ENCODE peak calls at places on chromosomes 6 and 20, in nine cellular contexts. One of them, this sample, is unnamed.

GRCh38 chr6:81093046-81093445 is 659.4 kb downstream of the TENT5A start:
- DNase-seq in right lobe of liver: no peak
- DNase-seq in GM13976: no peak
- DNase-seq in NAMALWA: no peak
- DNase-seq in H1: no peak
- DNase-seq in T follicular helper cell: no peak
- DNase-seq in omental fat pad: no peak
- DNase-seq in anterior cingulate cortex: no peak
- DNase-seq in activated naive CD4-positive, alpha-beta T cell treated with Interleukin-2 at 50 U/mL for 16 hours: no peak
- DNase-seq in this sample: no peak

GRCh38 chr20:13494019-13494418 is 144.7 kb downstream of the TASP1 start:
- DNase-seq in T follicular helper cell: no peak
- DNase-seq in omental fat pad: no peak
- DNase-seq in GM13976: no peak
- DNase-seq in right lobe of liver: no peak
- DNase-seq in anterior cingulate cortex: no peak
- DNase-seq in H1: no peak
- DNase-seq in NAMALWA: no peak
- DNase-seq in activated naive CD4-positive, alpha-beta T cell treated with Interleukin-2 at 50 U/mL for 16 hours: no peak
- DNase-seq in this sample: no peak

GRCh38 chr6:77040566-77041195 is 422.6 kb downstream of the HTR1B start:
- DNase-seq in activated naive CD4-positive, alpha-beta T cell treated with Interleukin-2 at 50 U/mL for 16 hours: no peak
- DNase-seq in anterior cingulate cortex: no peak
- DNase-seq in omental fat pad: no peak
- DNase-seq in H1: no peak
- DNase-seq in GM13976: no peak
- DNase-seq in T follicular helper cell: no peak
- DNase-seq in right lobe of liver: no peak
- DNase-seq in NAMALWA: no peak
- DNase-seq in this sample: no peak

GRCh38 chr6:119598883-119599282 is 249.3 kb upstream of the MAN1A1 start:
- DNase-seq in activated naive CD4-positive, alpha-beta T cell treated with Interleukin-2 at 50 U/mL for 16 hours: no peak
- DNase-seq in GM13976: no peak
- DNase-seq in T follicular helper cell: no peak
- DNase-seq in right lobe of liver: no peak
- DNase-seq in omental fat pad: no peak
- DNase-seq in NAMALWA: no peak
- DNase-seq in H1: no peak
- DNase-seq in anterior cingulate cortex: no peak
- DNase-seq in this sample: no peak

GRCh38 chr6:31175961-31176360 is 5.5 kb upstream of the POU5F1 start:
- DNase-seq in H1: no peak
- DNase-seq in right lobe of liver: no peak
- DNase-seq in GM13976: no peak
- DNase-seq in omental fat pad: no peak
- DNase-seq in T follicular helper cell: no peak
- DNase-seq in activated naive CD4-positive, alpha-beta T cell treated with Interleukin-2 at 50 U/mL for 16 hours: no peak
- DNase-seq in NAMALWA: no peak
- DNase-seq in anterior cingulate cortex: no peak
- DNase-seq in this sample: no peak

GRCh38 chr6:135314543-135314942 is 133.4 kb downstream of the MYB start:
- DNase-seq in omental fat pad: no peak
- DNase-seq in activated naive CD4-positive, alpha-beta T cell treated with Interleukin-2 at 50 U/mL for 16 hours: no peak
- DNase-seq in right lobe of liver: no peak
- DNase-seq in H1: no peak
- DNase-seq in T follicular helper cell: no peak
- DNase-seq in anterior cingulate cortex: no peak
- DNase-seq in GM13976: no peak
- DNase-seq in NAMALWA: peak
- DNase-seq in this sample: no peak

GRCh38 chr6:83868639-83869038 is 9.2 kb downstream of the CYB5R4 start:
- DNase-seq in right lobe of liver: no peak
- DNase-seq in GM13976: no peak
- DNase-seq in NAMALWA: no peak
- DNase-seq in anterior cingulate cortex: no peak
- DNase-seq in activated naive CD4-positive, alpha-beta T cell treated with Interleukin-2 at 50 U/mL for 16 hours: no peak
- DNase-seq in T follicular helper cell: no peak
- DNase-seq in H1: no peak
- DNase-seq in omental fat pad: no peak
- DNase-seq in this sample: no peak

GRCh38 chr6:11785953-11786579 is 7.5 kb upstream of the ADTRP start:
- DNase-seq in right lobe of liver: no peak
- DNase-seq in activated naive CD4-positive, alpha-beta T cell treated with Interleukin-2 at 50 U/mL for 16 hours: peak
- DNase-seq in omental fat pad: no peak
- DNase-seq in NAMALWA: no peak
- DNase-seq in T follicular helper cell: peak
- DNase-seq in GM13976: peak
- DNase-seq in H1: no peak
- DNase-seq in anterior cingulate cortex: no peak
- DNase-seq in this sample: no peak

GRCh38 chr6:30839666-30840065 is 44.7 kb upstream of the DDR1 start:
- DNase-seq in activated naive CD4-positive, alpha-beta T cell treated with Interleukin-2 at 50 U/mL for 16 hours: no peak
- DNase-seq in NAMALWA: no peak
- DNase-seq in right lobe of liver: no peak
- DNase-seq in H1: no peak
- DNase-seq in anterior cingulate cortex: no peak
- DNase-seq in T follicular helper cell: no peak
- DNase-seq in omental fat pad: no peak
- DNase-seq in GM13976: no peak
- DNase-seq in this sample: no peak

GRCh38 chr20:60203451-60203850 is 245.2 kb downstream of the CDH26 start:
- DNase-seq in omental fat pad: no peak
- DNase-seq in H1: no peak
- DNase-seq in activated naive CD4-positive, alpha-beta T cell treated with Interleukin-2 at 50 U/mL for 16 hours: no peak
- DNase-seq in GM13976: no peak
- DNase-seq in right lobe of liver: no peak
- DNase-seq in NAMALWA: no peak
- DNase-seq in T follicular helper cell: no peak
- DNase-seq in anterior cingulate cortex: no peak
- DNase-seq in this sample: no peak

GRCh38 chr6:148438593-148438992 is 96.0 kb downstream of the SASH1 start:
- DNase-seq in H1: no peak
- DNase-seq in activated naive CD4-positive, alpha-beta T cell treated with Interleukin-2 at 50 U/mL for 16 hours: no peak
- DNase-seq in right lobe of liver: no peak
- DNase-seq in NAMALWA: no peak
- DNase-seq in T follicular helper cell: no peak
- DNase-seq in GM13976: no peak
- DNase-seq in omental fat pad: no peak
- DNase-seq in anterior cingulate cortex: no peak
- DNase-seq in this sample: no peak

GRCh38 chr6:163538331-163538730 is 123.8 kb downstream of the QKI start:
- DNase-seq in GM13976: no peak
- DNase-seq in T follicular helper cell: no peak
- DNase-seq in omental fat pad: no peak
- DNase-seq in NAMALWA: no peak
- DNase-seq in right lobe of liver: no peak
- DNase-seq in anterior cingulate cortex: no peak
- DNase-seq in H1: no peak
- DNase-seq in activated naive CD4-positive, alpha-beta T cell treated with Interleukin-2 at 50 U/mL for 16 hours: no peak
- DNase-seq in this sample: peak

GRCh38 chr6:80197474-80197873 is 91.0 kb downstream of the BCKDHB start:
- DNase-seq in activated naive CD4-positive, alpha-beta T cell treated with Interleukin-2 at 50 U/mL for 16 hours: no peak
- DNase-seq in T follicular helper cell: no peak
- DNase-seq in anterior cingulate cortex: no peak
- DNase-seq in NAMALWA: no peak
- DNase-seq in H1: no peak
- DNase-seq in GM13976: no peak
- DNase-seq in omental fat pad: no peak
- DNase-seq in right lobe of liver: peak
- DNase-seq in this sample: no peak

GRCh38 chr20:5535211-5535756 is 214.9 kb upstream of the SHLD1 start:
- DNase-seq in T follicular helper cell: no peak
- DNase-seq in H1: no peak
- DNase-seq in omental fat pad: no peak
- DNase-seq in activated naive CD4-positive, alpha-beta T cell treated with Interleukin-2 at 50 U/mL for 16 hours: no peak
- DNase-seq in GM13976: no peak
- DNase-seq in anterior cingulate cortex: no peak
- DNase-seq in NAMALWA: no peak
- DNase-seq in right lobe of liver: no peak
- DNase-seq in this sample: no peak

GRCh38 chr20:14580426-14581074 is 243.1 kb upstream of the FLRT3 start:
- DNase-seq in NAMALWA: no peak
- DNase-seq in right lobe of liver: no peak
- DNase-seq in T follicular helper cell: no peak
- DNase-seq in GM13976: no peak
- DNase-seq in activated naive CD4-positive, alpha-beta T cell treated with Interleukin-2 at 50 U/mL for 16 hours: no peak
- DNase-seq in anterior cingulate cortex: no peak
- DNase-seq in omental fat pad: no peak
- DNase-seq in H1: no peak
- DNase-seq in this sample: no peak

GRCh38 chr20:63980317-63980805 is 571 bp upstream of the PRPF6 start:
- DNase-seq in H1: no peak
- DNase-seq in T follicular helper cell: no peak
- DNase-seq in activated naive CD4-positive, alpha-beta T cell treated with Interleukin-2 at 50 U/mL for 16 hours: peak
- DNase-seq in anterior cingulate cortex: no peak
- DNase-seq in GM13976: peak
- DNase-seq in NAMALWA: no peak
- DNase-seq in omental fat pad: no peak
- DNase-seq in right lobe of liver: no peak
- DNase-seq in this sample: no peak

GRCh38 chr6:105793132-105793531 is 293.0 kb upstream of the PRDM1 start:
- DNase-seq in GM13976: no peak
- DNase-seq in omental fat pad: no peak
- DNase-seq in NAMALWA: peak
- DNase-seq in T follicular helper cell: no peak
- DNase-seq in right lobe of liver: peak
- DNase-seq in anterior cingulate cortex: no peak
- DNase-seq in activated naive CD4-positive, alpha-beta T cell treated with Interleukin-2 at 50 U/mL for 16 hours: no peak
- DNase-seq in H1: no peak
- DNase-seq in this sample: no peak

GRCh38 chr6:11772109-11772830 is 6.3 kb downstream of the ADTRP start:
- DNase-seq in anterior cingulate cortex: no peak
- DNase-seq in right lobe of liver: no peak
- DNase-seq in T follicular helper cell: no peak
- DNase-seq in GM13976: no peak
- DNase-seq in H1: no peak
- DNase-seq in activated naive CD4-positive, alpha-beta T cell treated with Interleukin-2 at 50 U/mL for 16 hours: peak
- DNase-seq in omental fat pad: no peak
- DNase-seq in NAMALWA: no peak
- DNase-seq in this sample: no peak

GRCh38 chr20:40637176-40637575 is 51.9 kb downstream of the MAFB start:
- DNase-seq in NAMALWA: no peak
- DNase-seq in right lobe of liver: peak
- DNase-seq in H1: no peak
- DNase-seq in omental fat pad: no peak
- DNase-seq in T follicular helper cell: no peak
- DNase-seq in anterior cingulate cortex: no peak
- DNase-seq in GM13976: no peak
- DNase-seq in activated naive CD4-positive, alpha-beta T cell treated with Interleukin-2 at 50 U/mL for 16 hours: no peak
- DNase-seq in this sample: no peak

GRCh38 chr20:16111132-16111852 is 462.0 kb downstream of the KIF16B start:
- DNase-seq in H1: no peak
- DNase-seq in anterior cingulate cortex: no peak
- DNase-seq in NAMALWA: no peak
- DNase-seq in activated naive CD4-positive, alpha-beta T cell treated with Interleukin-2 at 50 U/mL for 16 hours: no peak
- DNase-seq in T follicular helper cell: no peak
- DNase-seq in GM13976: no peak
- DNase-seq in omental fat pad: no peak
- DNase-seq in right lobe of liver: no peak
- DNase-seq in this sample: no peak

GRCh38 chr6:159422041-159422984 is 253.1 kb downstream of the FNDC1 start:
- DNase-seq in T follicular helper cell: no peak
- DNase-seq in omental fat pad: no peak
- DNase-seq in right lobe of liver: no peak
- DNase-seq in NAMALWA: no peak
- DNase-seq in activated naive CD4-positive, alpha-beta T cell treated with Interleukin-2 at 50 U/mL for 16 hours: no peak
- DNase-seq in anterior cingulate cortex: no peak
- DNase-seq in H1: no peak
- DNase-seq in GM13976: no peak
- DNase-seq in this sample: no peak

GRCh38 chr6:46476301-46476700 is 14.9 kb downstream of the RCAN2 start:
- DNase-seq in activated naive CD4-positive, alpha-beta T cell treated with Interleukin-2 at 50 U/mL for 16 hours: no peak
- DNase-seq in right lobe of liver: no peak
- DNase-seq in anterior cingulate cortex: no peak
- DNase-seq in NAMALWA: no peak
- DNase-seq in omental fat pad: no peak
- DNase-seq in GM13976: no peak
- DNase-seq in T follicular helper cell: no peak
- DNase-seq in H1: no peak
- DNase-seq in this sample: no peak

GRCh38 chr6:150668882-150669476 is 69.3 kb downstream of the PLEKHG1 start:
- DNase-seq in NAMALWA: no peak
- DNase-seq in omental fat pad: no peak
- DNase-seq in right lobe of liver: no peak
- DNase-seq in H1: no peak
- DNase-seq in anterior cingulate cortex: no peak
- DNase-seq in activated naive CD4-positive, alpha-beta T cell treated with Interleukin-2 at 50 U/mL for 16 hours: no peak
- DNase-seq in T follicular helper cell: no peak
- DNase-seq in GM13976: no peak
- DNase-seq in this sample: no peak

GRCh38 chr20:4820833-4821518 is 99.3 kb downstream of the PRND start:
- DNase-seq in right lobe of liver: no peak
- DNase-seq in GM13976: no peak
- DNase-seq in omental fat pad: no peak
- DNase-seq in NAMALWA: no peak
- DNase-seq in activated naive CD4-positive, alpha-beta T cell treated with Interleukin-2 at 50 U/mL for 16 hours: no peak
- DNase-seq in T follicular helper cell: no peak
- DNase-seq in anterior cingulate cortex: no peak
- DNase-seq in H1: no peak
- DNase-seq in this sample: no peak

GRCh38 chr20:2101057-2101934 is at the start of gene STK35:
- DNase-seq in activated naive CD4-positive, alpha-beta T cell treated with Interleukin-2 at 50 U/mL for 16 hours: peak
- DNase-seq in T follicular helper cell: no peak
- DNase-seq in GM13976: peak
- DNase-seq in H1: no peak
- DNase-seq in right lobe of liver: peak
- DNase-seq in NAMALWA: no peak
- DNase-seq in omental fat pad: no peak
- DNase-seq in anterior cingulate cortex: no peak
- DNase-seq in this sample: no peak

This sample was measured in iPS DF 6.9.